ENCODE peak calls at places on chromosomes 13 and 19, in ten cellular contexts. One of them, this sample, is unnamed.

GRCh38 chr19:18995804-18996241 is 37.5 kb downstream of the SUGP2 start:
- DNase-seq in stromal cell of bone marrow: peak
- DNase-seq in SHP77: peak
- DNase-seq in neuronal stem cell: peak
- DNase-seq in fibroblast of gingiva: peak
- DNase-seq in activated T-cell treated with anti-CD3 and anti-CD28 coated beads, Interleukin-2, amount 50 U/mL, for 24 hours: no peak
- DNase-seq in IMR-90: peak
- DNase-seq in NCI-H345: no peak
- DNase-seq in tibial nerve: no peak
- DNase-seq in choroid plexus epithelial cell: peak
- DNase-seq in this sample: peak

GRCh38 chr13:30796132-30796832 is 60.9 kb downstream of the ALOX5AP start:
- DNase-seq in stromal cell of bone marrow: no peak
- DNase-seq in activated T-cell treated with anti-CD3 and anti-CD28 coated beads, Interleukin-2, amount 50 U/mL, for 24 hours: no peak
- DNase-seq in choroid plexus epithelial cell: peak
- DNase-seq in neuronal stem cell: no peak
- DNase-seq in SHP77: no peak
- DNase-seq in IMR-90: peak
- DNase-seq in tibial nerve: no peak
- DNase-seq in fibroblast of gingiva: peak
- DNase-seq in NCI-H345: no peak
- DNase-seq in this sample: peak

GRCh38 chr19:18007939-18008673 is at the start of gene ARRDC2:
- DNase-seq in neuronal stem cell: peak
- DNase-seq in stromal cell of bone marrow: peak
- DNase-seq in fibroblast of gingiva: peak
- DNase-seq in tibial nerve: peak
- DNase-seq in SHP77: no peak
- DNase-seq in NCI-H345: peak
- DNase-seq in activated T-cell treated with anti-CD3 and anti-CD28 coated beads, Interleukin-2, amount 50 U/mL, for 24 hours: peak
- DNase-seq in choroid plexus epithelial cell: peak
- DNase-seq in IMR-90: peak
- DNase-seq in this sample: no peak

GRCh38 chr13:114147803-114148520 is 15.5 kb upstream of the RASA3 start:
- DNase-seq in IMR-90: no peak
- DNase-seq in stromal cell of bone marrow: no peak
- DNase-seq in tibial nerve: no peak
- DNase-seq in choroid plexus epithelial cell: no peak
- DNase-seq in fibroblast of gingiva: no peak
- DNase-seq in activated T-cell treated with anti-CD3 and anti-CD28 coated beads, Interleukin-2, amount 50 U/mL, for 24 hours: no peak
- DNase-seq in NCI-H345: no peak
- DNase-seq in neuronal stem cell: no peak
- DNase-seq in SHP77: no peak
- DNase-seq in this sample: no peak

GRCh38 chr19:5170329-5170745 is 170.3 kb downstream of the PTPRS start:
- DNase-seq in neuronal stem cell: no peak
- DNase-seq in activated T-cell treated with anti-CD3 and anti-CD28 coated beads, Interleukin-2, amount 50 U/mL, for 24 hours: peak
- DNase-seq in IMR-90: no peak
- DNase-seq in SHP77: no peak
- DNase-seq in tibial nerve: no peak
- DNase-seq in fibroblast of gingiva: no peak
- DNase-seq in stromal cell of bone marrow: no peak
- DNase-seq in NCI-H345: no peak
- DNase-seq in choroid plexus epithelial cell: no peak
- DNase-seq in this sample: no peak

GRCh38 chr19:51029718-51030117 is 3.3 kb upstream of the KLK11 start:
- DNase-seq in fibroblast of gingiva: no peak
- DNase-seq in activated T-cell treated with anti-CD3 and anti-CD28 coated beads, Interleukin-2, amount 50 U/mL, for 24 hours: no peak
- DNase-seq in neuronal stem cell: no peak
- DNase-seq in IMR-90: no peak
- DNase-seq in choroid plexus epithelial cell: no peak
- DNase-seq in SHP77: no peak
- DNase-seq in NCI-H345: no peak
- DNase-seq in tibial nerve: no peak
- DNase-seq in stromal cell of bone marrow: no peak
- DNase-seq in this sample: no peak

GRCh38 chr19:10142701-10143375 is 23.1 kb upstream of the EIF3G start:
- DNase-seq in neuronal stem cell: no peak
- DNase-seq in choroid plexus epithelial cell: no peak
- DNase-seq in IMR-90: no peak
- DNase-seq in activated T-cell treated with anti-CD3 and anti-CD28 coated beads, Interleukin-2, amount 50 U/mL, for 24 hours: peak
- DNase-seq in stromal cell of bone marrow: no peak
- DNase-seq in SHP77: no peak
- DNase-seq in NCI-H345: no peak
- DNase-seq in tibial nerve: no peak
- DNase-seq in fibroblast of gingiva: no peak
- DNase-seq in this sample: no peak

GRCh38 chr19:34391813-34392212 is 12.4 kb upstream of the PDCD2L start:
- DNase-seq in SHP77: no peak
- DNase-seq in neuronal stem cell: no peak
- DNase-seq in activated T-cell treated with anti-CD3 and anti-CD28 coated beads, Interleukin-2, amount 50 U/mL, for 24 hours: no peak
- DNase-seq in tibial nerve: no peak
- DNase-seq in NCI-H345: no peak
- DNase-seq in IMR-90: no peak
- DNase-seq in stromal cell of bone marrow: no peak
- DNase-seq in fibroblast of gingiva: no peak
- DNase-seq in choroid plexus epithelial cell: no peak
- DNase-seq in this sample: no peak

GRCh38 chr19:53010494-53010893 is 3.2 kb upstream of the ERVV-1 start:
- DNase-seq in tibial nerve: no peak
- DNase-seq in NCI-H345: no peak
- DNase-seq in neuronal stem cell: no peak
- DNase-seq in SHP77: no peak
- DNase-seq in IMR-90: no peak
- DNase-seq in activated T-cell treated with anti-CD3 and anti-CD28 coated beads, Interleukin-2, amount 50 U/mL, for 24 hours: no peak
- DNase-seq in stromal cell of bone marrow: no peak
- DNase-seq in choroid plexus epithelial cell: no peak
- DNase-seq in fibroblast of gingiva: no peak
- DNase-seq in this sample: no peak

GRCh38 chr19:11261431-11261901 is 858 bp downstream of the DOCK6 start:
- DNase-seq in activated T-cell treated with anti-CD3 and anti-CD28 coated beads, Interleukin-2, amount 50 U/mL, for 24 hours: no peak
- DNase-seq in SHP77: no peak
- DNase-seq in stromal cell of bone marrow: no peak
- DNase-seq in tibial nerve: no peak
- DNase-seq in neuronal stem cell: no peak
- DNase-seq in NCI-H345: no peak
- DNase-seq in IMR-90: no peak
- DNase-seq in fibroblast of gingiva: no peak
- DNase-seq in choroid plexus epithelial cell: no peak
- DNase-seq in this sample: no peak

GRCh38 chr19:35449347-35450043 is 1.4 kb downstream of the FFAR2 start:
- DNase-seq in choroid plexus epithelial cell: no peak
- DNase-seq in tibial nerve: no peak
- DNase-seq in NCI-H345: peak
- DNase-seq in neuronal stem cell: no peak
- DNase-seq in IMR-90: no peak
- DNase-seq in activated T-cell treated with anti-CD3 and anti-CD28 coated beads, Interleukin-2, amount 50 U/mL, for 24 hours: no peak
- DNase-seq in SHP77: peak
- DNase-seq in stromal cell of bone marrow: no peak
- DNase-seq in fibroblast of gingiva: no peak
- DNase-seq in this sample: no peak

GRCh38 chr19:8185343-8186068 is 23.7 kb upstream of the CERS4 start:
- DNase-seq in NCI-H345: no peak
- DNase-seq in SHP77: no peak
- DNase-seq in stromal cell of bone marrow: no peak
- DNase-seq in choroid plexus epithelial cell: no peak
- DNase-seq in neuronal stem cell: no peak
- DNase-seq in fibroblast of gingiva: peak
- DNase-seq in tibial nerve: no peak
- DNase-seq in activated T-cell treated with anti-CD3 and anti-CD28 coated beads, Interleukin-2, amount 50 U/mL, for 24 hours: no peak
- DNase-seq in IMR-90: no peak
- DNase-seq in this sample: no peak

GRCh38 chr13:38090913-38091312 is 221.3 kb upstream of the TRPC4 start:
- DNase-seq in stromal cell of bone marrow: no peak
- DNase-seq in SHP77: no peak
- DNase-seq in choroid plexus epithelial cell: no peak
- DNase-seq in activated T-cell treated with anti-CD3 and anti-CD28 coated beads, Interleukin-2, amount 50 U/mL, for 24 hours: no peak
- DNase-seq in neuronal stem cell: no peak
- DNase-seq in tibial nerve: no peak
- DNase-seq in NCI-H345: no peak
- DNase-seq in IMR-90: no peak
- DNase-seq in fibroblast of gingiva: no peak
- DNase-seq in this sample: no peak

GRCh38 chr13:32126756-32127155 is 95.2 kb downstream of the FRY start:
- DNase-seq in neuronal stem cell: no peak
- DNase-seq in IMR-90: peak
- DNase-seq in tibial nerve: no peak
- DNase-seq in stromal cell of bone marrow: no peak
- DNase-seq in SHP77: no peak
- DNase-seq in activated T-cell treated with anti-CD3 and anti-CD28 coated beads, Interleukin-2, amount 50 U/mL, for 24 hours: no peak
- DNase-seq in choroid plexus epithelial cell: no peak
- DNase-seq in NCI-H345: no peak
- DNase-seq in fibroblast of gingiva: no peak
- DNase-seq in this sample: no peak